ENCODE peak calls at places on chromosomes 3 and 15, in five cellular contexts. R, S, A, E and P are unnamed samples.
A peak's percentile ranks its signal among the peaks of the same experiment; 100 is the strongest.

GRCh38 chr15:83200162-83200561 is 7.5 kb downstream of the HDGFL3 start:
- DNase-seq in R (no peak), S (peak; percentile 6), A (no peak), E (no peak), P (peak; percentile 63)

GRCh38 chr15:79047676-79048439 is 42.7 kb downstream of the RASGRF1 start:
- DNase-seq in R (no peak), S (no peak), A (no peak), E (no peak), P (no peak)

GRCh38 chr15:26628879-26629529 is 143.9 kb downstream of the GABRB3 start:
- DNase-seq in R (no peak), S (peak; percentile 12), A (no peak), E (peak; percentile 3), P (no peak)

GRCh38 chr3:26920579-26920978 is 298.0 kb downstream of the LRRC3B start:
- DNase-seq in R (no peak), S (no peak), A (no peak), E (no peak), P (no peak)

GRCh38 chr3:77562089-77562488 is 522.2 kb downstream of the ROBO2 start:
- DNase-seq in R (no peak), S (no peak), A (no peak), E (no peak), P (no peak)

GRCh38 chr3:122583770-122584169 is 6.3 kb downstream of the PARP15 start:
- DNase-seq in R (no peak), S (no peak), A (no peak), E (no peak), P (no peak)

GRCh38 chr3:187963677-187964385 is 190.1 kb upstream of the LPP start:
- DNase-seq in R (no peak), S (peak; percentile 40), A (no peak), E (no peak), P (no peak)

GRCh38 chr3:132342183-132342582 is 25.0 kb downstream of the ACP3 start:
- DNase-seq in R (no peak), S (peak; percentile 67), A (no peak), E (no peak), P (no peak)

GRCh38 chr3:197306374-197307086 is 8.1 kb upstream of the DLG1 start:
- DNase-seq in R (no peak), S (peak; percentile 82), A (no peak), E (no peak), P (peak; percentile 82)

GRCh38 chr15:61762682-61763081 is 297.6 kb downstream of the VPS13C start:
- DNase-seq in R (no peak), S (no peak), A (no peak), E (no peak), P (no peak)

GRCh38 chr15:82662641-82663040 is 15.5 kb upstream of the CPEB1 start:
- DNase-seq in R (no peak), S (no peak), A (no peak), E (no peak), P (no peak)

GRCh38 chr3:127168271-127168670 is 24.7 kb upstream of the PRR23E start:
- DNase-seq in R (no peak), S (no peak), A (no peak), E (no peak), P (no peak)

GRCh38 chr3:152209060-152209459 is 59.7 kb upstream of the MBNL1 start:
- DNase-seq in R (no peak), S (no peak), A (no peak), E (no peak), P (no peak)

GRCh38 chr3:152205097-152205593 is 63.6 kb upstream of the MBNL1 start:
- DNase-seq in R (no peak), S (no peak), A (no peak), E (no peak), P (no peak)

GRCh38 chr3:152203677-152204076 is 65.1 kb upstream of the MBNL1 start:
- DNase-seq in R (no peak), S (peak; percentile 48), A (no peak), E (no peak), P (no peak)

GRCh38 chr3:152204218-152204617 is 64.5 kb upstream of the MBNL1 start:
- DNase-seq in R (no peak), S (no peak), A (no peak), E (no peak), P (no peak)

DNA sequence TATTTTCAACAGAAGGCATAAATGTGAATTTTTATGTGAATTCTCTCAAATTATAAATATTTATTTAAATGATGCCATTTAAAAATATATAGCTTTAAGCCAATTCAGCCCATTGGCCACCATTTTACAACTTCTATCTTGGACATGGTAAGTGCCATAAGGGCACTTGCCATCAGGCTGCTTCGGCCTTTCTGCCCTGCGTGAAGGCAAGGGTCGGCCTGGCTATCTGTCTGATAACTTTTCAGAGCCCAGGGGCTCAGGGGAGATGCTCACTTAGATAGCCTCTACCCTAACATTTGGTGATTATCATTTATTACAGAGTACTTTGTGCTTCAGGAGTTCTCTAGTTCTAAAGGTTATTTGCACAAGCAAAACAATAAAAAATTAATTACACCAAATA is 62.5 kb upstream of the MBNL1 start:
- DNase-seq in R (no peak), S (no peak), A (no peak), E (no peak), P (no peak)
- H3K4me3 ChIP-seq in R (no peak overlapping the region), S (no peak overlapping the region), A (no peak overlapping the region), E (no peak overlapping the region), P (no peak overlapping the region)

GRCh38 chr15:44537728-44538240 is 837 bp downstream of the EIF3J start:
- DNase-seq in R (no peak), S (no peak), A (no peak), E (no peak), P (no peak)
- TF ChIP-seq CTCF in R (no peak), S (no peak), A (no peak), E (no peak), P (no peak)

DNA sequence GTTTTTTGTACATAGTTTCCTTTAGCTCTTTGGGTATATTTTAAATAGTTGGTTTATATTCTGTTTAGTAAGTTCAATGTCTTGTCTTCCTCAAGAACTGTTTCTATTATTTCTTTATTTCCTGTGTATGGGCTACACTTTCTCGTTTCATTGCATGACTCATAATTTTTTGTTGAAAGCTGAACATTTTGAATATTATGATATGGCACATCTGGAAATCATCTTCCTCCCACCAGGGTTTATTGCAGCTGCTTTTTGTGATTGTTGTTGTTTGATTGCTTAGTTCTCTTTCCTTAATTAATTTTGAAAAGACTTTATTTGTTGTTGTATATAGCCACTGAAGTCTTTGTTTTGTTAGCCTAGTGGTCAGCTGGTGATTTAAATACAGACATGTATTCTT is 43.8 kb downstream of the LSM3 start:
- DNase-seq in R (no peak), S (peak; percentile 22), A (no peak), E (no peak), P (no peak)
- H3K4me3 ChIP-seq in R (no peak overlapping the region), S (no peak overlapping the region), A (no peak overlapping the region), E (no peak overlapping the region), P (no peak overlapping the region)

DNA sequence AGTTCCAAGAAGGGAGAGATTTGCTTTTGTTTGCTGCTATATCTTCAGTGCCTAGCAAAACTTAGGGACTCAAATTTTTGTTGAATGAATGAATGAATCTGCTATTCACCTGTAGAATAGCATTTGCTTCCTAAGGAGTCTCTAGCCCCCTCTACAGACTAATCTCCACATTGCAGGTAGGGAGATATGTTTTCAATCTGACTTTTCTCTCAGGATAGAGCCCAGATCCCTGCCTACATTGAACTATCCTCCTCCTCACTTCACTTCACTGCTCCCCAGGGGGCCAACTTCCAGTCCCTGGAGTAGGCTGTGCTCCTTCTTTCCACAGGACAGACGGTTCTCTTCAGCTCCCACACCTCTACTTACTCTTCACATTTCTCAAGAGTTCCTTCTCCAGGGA is 81.9 kb upstream of the PTX3 start:
- DNase-seq in R (no peak), S (peak; percentile 50), A (peak; percentile 15), E (no peak), P (no peak)
- TF ChIP-seq CTCF in R (no peak), S (peak; percentile 72), A (peak; percentile 21), E (peak; percentile 54), P (peak; percentile 57)

GRCh38 chr15:40550381-40551037 is 14.3 kb downstream of the CCDC32 start:
- DNase-seq in R (no peak), S (no peak), A (no peak), E (no peak), P (no peak)

GRCh38 chr15:40545457-40545856 is 19.4 kb downstream of the CCDC32 start:
- DNase-seq in R (no peak), S (no peak), A (no peak), E (no peak), P (no peak)

GRCh38 chr15:40554164-40554530 is 10.7 kb downstream of the CCDC32 start:
- DNase-seq in R (no peak), S (no peak), A (no peak), E (no peak), P (no peak)

GRCh38 chr15:40555876-40556275 is 9.0 kb downstream of the CCDC32 start:
- DNase-seq in R (no peak), S (no peak), A (no peak), E (no peak), P (no peak)

DNA sequence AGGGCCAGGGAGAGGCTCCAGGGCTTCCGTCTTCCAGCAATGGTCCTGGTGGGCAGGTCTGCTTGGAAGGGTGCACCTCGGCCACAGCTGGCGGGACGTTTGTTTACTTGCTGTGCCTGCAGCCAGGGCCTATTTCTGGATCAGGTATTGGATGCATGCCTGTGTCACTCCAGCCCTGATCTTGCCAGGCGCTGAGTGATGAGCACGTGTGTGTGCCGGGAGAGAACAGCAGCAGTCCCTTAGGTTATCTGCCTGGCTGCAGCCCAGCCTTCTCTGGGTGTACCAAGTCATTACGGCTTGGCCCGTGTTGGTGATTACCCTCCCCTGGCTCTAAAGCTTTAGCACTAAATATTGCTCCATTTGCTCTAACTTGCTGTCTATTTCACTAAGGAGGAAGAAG is 14.9 kb downstream of the CCDC32 start:
- DNase-seq in R (no peak), S (peak; percentile 10), A (no peak), E (no peak), P (no peak)
- H3K4me3 ChIP-seq in R (no peak overlapping the region), S (no peak overlapping the region), A (no peak overlapping the region), E (no peak overlapping the region), P (no peak overlapping the region)

GRCh38 chr3:46893146-46893748 is 15.7 kb downstream of the PTH1R start:
- DNase-seq in R (no peak), S (no peak), A (no peak), E (no peak), P (no peak)
- TF ChIP-seq CTCF in R (no peak), S (no peak), A (no peak), E (no peak), P (no peak)

GRCh38 chr3:112132975-112133448 is at the start of gene GCSAM:
- DNase-seq in R (peak; percentile 71), S (no peak), A (no peak), E (no peak), P (no peak)
- H3K4me3 ChIP-seq in R (peak within 1 kb of the TSS; percentile 65), S (no peak within 1 kb of the TSS), A (no peak within 1 kb of the TSS), E (no peak within 1 kb of the TSS), P (no peak within 1 kb of the TSS)

GRCh38 chr3:177893321-177893720 is 642.9 kb upstream of the KCNMB2 start:
- DNase-seq in R (no peak), S (peak; percentile 13), A (peak; percentile 3), E (no peak), P (no peak)
- TF ChIP-seq CTCF in R (no peak), S (peak; percentile 29), A (no peak), E (peak; percentile 32), P (peak; percentile 27)

DNA sequence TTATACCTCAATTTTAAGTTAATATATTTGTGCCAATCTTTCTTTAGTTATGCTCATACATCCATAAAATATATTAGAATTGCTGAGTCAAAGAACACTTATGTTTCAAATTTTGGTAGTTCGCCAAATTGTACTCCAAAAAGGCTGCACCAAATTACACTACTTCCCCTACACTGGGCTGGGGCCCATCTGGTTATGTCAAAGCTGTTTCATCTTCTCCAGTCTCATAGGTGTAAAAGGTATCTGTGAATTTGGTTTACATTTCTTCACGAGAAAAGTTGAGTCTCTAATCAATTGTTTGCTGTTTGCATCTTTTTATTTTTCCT is 711 bp downstream of the FSIP1 start:
- DNase-seq in R (no peak), S (no peak), A (no peak), E (no peak), P (no peak)
- H3K4me3 ChIP-seq in R (peak overlapping the region; percentile 71), S (peak overlapping the region; percentile 14), A (peak overlapping the region; percentile 75), E (peak overlapping the region; percentile 83), P (peak overlapping the region; percentile 33)